ENCODE peak calls at places on chromosomes 3 and 15, in five cellular contexts. R, Q, W, X and D are unnamed samples.

GRCh38 chr3:162632672-162633071 is 1136.1 kb downstream of the OTOL1 start:
- DNase-seq in X (no peak), W (no peak), Q (no peak), R (no peak), D (no peak)

GRCh38 chr3:24846286-24846860 is 351.7 kb upstream of the THRB start:
- DNase-seq in Q (no peak), X (no peak), W (no peak), R (no peak), D (no peak)

GRCh38 chr3:47250309-47251060 is 32.1 kb downstream of the KIF9 start:
- DNase-seq in X (no peak), W (peak), Q (peak), R (peak), D (peak)

GRCh38 chr15:60093273-60094067 is 89.4 kb downstream of the FOXB1 start:
- DNase-seq in Q (no peak), R (no peak), X (no peak), W (no peak), D (no peak)

GRCh38 chr3:31533169-31533870 is 595 bp downstream of the STT3B start:
- DNase-seq in W (peak), R (peak), X (no peak), Q (peak), D (peak)

GRCh38 chr3:117892431-117892841 is 1142.2 kb downstream of the IGSF11 start:
- DNase-seq in R (peak), W (peak), X (no peak), Q (no peak), D (no peak)

GRCh38 chr15:65208656-65209055 is 2.6 kb downstream of the CILP start:
- DNase-seq in R (no peak), W (no peak), X (no peak), Q (peak), D (no peak)

GRCh38 chr15:64324513-64324912 is 31.5 kb downstream of the CSNK1G1 start:
- DNase-seq in X (no peak), W (peak), Q (no peak), R (peak), D (no peak)

GRCh38 chr3:154148541-154148940 is 27.4 kb downstream of the ARHGEF26 start:
- DNase-seq in R (no peak), W (no peak), Q (peak), X (no peak), D (no peak)

GRCh38 chr15:47719730-47720129 is 2.4 kb downstream of the SEMA6D start:
- DNase-seq in R (no peak), X (no peak), W (peak), Q (no peak), D (no peak)

GRCh38 chr3:16841906-16842709 is 42.6 kb upstream of the PLCL2 start:
- DNase-seq in R (no peak), W (no peak), X (no peak), Q (no peak), D (no peak)

GRCh38 chr3:16844771-16845170 is 40.0 kb upstream of the PLCL2 start:
- DNase-seq in W (no peak), X (no peak), Q (no peak), R (no peak), D (no peak)

GRCh38 chr3:16844222-16844621 is 40.5 kb upstream of the PLCL2 start:
- DNase-seq in X (no peak), R (no peak), W (no peak), Q (no peak), D (no peak)

GRCh38 chr3:16841354-16841753 is 43.4 kb upstream of the PLCL2 start:
- DNase-seq in R (no peak), Q (no peak), W (no peak), X (no peak), D (no peak)

GRCh38 chr3:16842710-16843270 is 42.0 kb upstream of the PLCL2 start:
- DNase-seq in W (no peak), X (no peak), Q (peak), R (no peak), D (no peak)
- H3K4me3 ChIP-seq in W (no peak), X (no peak), Q (no peak), R (no peak), D (no peak)

GRCh38 chr3:57199895-57200297 is at the start of gene HESX1:
- DNase-seq in R (no peak), X (peak), W (no peak), Q (peak), D (peak)
- H2BK15ac ChIP-seq in R (no peak), X (peak), W (no peak), Q (no peak), D (no peak)

GRCh38 chr15:84821501-84822021 is 4.4 kb downstream of the ALPK3 start:
- DNase-seq in Q (no peak), X (no peak), W (no peak), R (no peak), D (no peak)
- H3K4me3 ChIP-seq in Q (no peak), X (no peak), W (no peak), R (no peak), D (no peak)

GRCh38 chr3:187139126-187139894 is at the start of gene RPL39L:
- DNase-seq in W (peak), Q (peak), R (peak), X (peak), D (peak)
- H2BK15ac ChIP-seq in W (peak), Q (no peak), R (peak), X (no peak), D (peak)

DNA sequence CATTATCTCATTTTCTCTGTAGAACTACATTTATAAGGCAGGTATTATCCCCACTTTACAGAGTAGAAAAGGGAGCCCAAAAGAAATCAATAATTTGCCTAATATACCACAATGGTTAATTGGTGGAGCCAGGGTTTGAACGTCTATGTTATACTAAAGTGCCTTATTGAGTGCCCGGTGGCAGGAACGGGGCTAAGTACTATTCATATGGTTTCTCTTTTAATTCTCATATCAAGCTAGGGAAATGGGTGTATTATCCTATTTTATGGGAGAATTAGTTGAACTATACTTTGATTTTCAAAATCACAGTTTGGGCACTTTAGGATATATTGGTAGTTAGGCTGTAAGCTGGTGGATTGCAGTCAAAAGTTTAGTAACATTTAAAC is 1.5 kb downstream of the CEP97 start:
- DNase-seq in W (no peak), R (no peak), X (no peak), Q (no peak), D (no peak)
- H3K4me3 ChIP-seq in W (no peak), R (peak), X (no peak), Q (no peak), D (no peak)

GRCh38 chr15:39456113-39456512 is 124.8 kb upstream of the THBS1 start:
- DNase-seq in Q (no peak), R (no peak), W (no peak), X (no peak), D (no peak)

GRCh38 chr15:39453500-39454073 is 127.3 kb upstream of the THBS1 start:
- DNase-seq in W (peak), X (no peak), R (no peak), Q (no peak), D (no peak)

GRCh38 chr15:39454189-39454986 is 126.5 kb upstream of the THBS1 start:
- DNase-seq in R (peak), W (peak), X (no peak), Q (no peak), D (no peak)

GRCh38 chr15:39456582-39457330 is 124.1 kb upstream of the THBS1 start:
- DNase-seq in R (no peak), X (no peak), Q (no peak), W (no peak), D (no peak)

GRCh38 chr15:39455502-39455991 is 125.3 kb upstream of the THBS1 start:
- DNase-seq in X (no peak), W (peak), R (peak), Q (no peak), D (no peak)
- H2BK15ac ChIP-seq in X (no peak), W (no peak), R (no peak), Q (no peak), D (no peak)

DNA sequence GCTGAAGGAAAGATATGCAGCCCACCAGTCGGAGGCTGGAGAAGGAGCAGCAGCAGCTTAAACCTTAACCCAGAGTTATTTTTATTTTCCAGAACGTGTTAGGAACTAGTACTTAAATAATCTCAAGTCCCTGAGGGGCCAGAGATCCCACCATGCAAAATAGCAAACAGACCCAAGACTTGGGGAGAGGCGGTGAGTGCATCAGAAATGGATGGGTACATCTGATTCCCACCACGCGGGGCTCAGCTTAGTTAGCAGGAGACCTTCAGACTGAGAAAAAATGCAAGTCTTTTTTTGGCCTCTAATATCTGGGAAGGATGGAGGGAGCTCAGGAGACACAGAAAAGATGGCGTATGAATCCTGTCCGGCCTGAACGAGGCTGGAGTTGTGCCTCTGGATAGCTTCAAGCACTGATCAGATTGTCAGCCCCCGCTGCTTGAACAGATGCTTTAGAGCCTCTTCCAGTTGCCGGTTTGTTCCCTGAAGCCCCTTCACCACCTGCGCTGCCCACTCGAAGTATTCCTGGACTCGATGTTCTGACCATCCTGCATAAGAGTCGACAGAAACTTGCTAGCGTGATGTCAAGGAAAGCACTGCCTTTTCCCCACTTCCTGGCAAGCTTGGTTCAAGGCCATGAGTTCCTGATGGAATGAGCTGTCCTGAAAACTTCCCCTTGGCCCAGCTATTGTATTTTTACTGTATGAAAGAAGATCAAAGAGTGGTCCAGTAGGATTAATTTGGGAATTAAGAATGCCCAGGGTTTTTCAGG is 1.3 kb downstream of the HDDC3 start:
- DNase-seq in R (no peak), W (no peak), Q (no peak), X (no peak), D (no peak)
- H3K4me3 ChIP-seq in R (no peak), W (no peak), Q (no peak), X (no peak), D (peak)